ENCODE peak calls at places on chromosome 13, in nine cellular contexts. One of them, this sample, is unnamed.

GRCh38 chr13:99464441-99464949 is 36.8 kb upstream of the TM9SF2 start:
- DNase-seq in Kasumi-1: no peak
- DNase-seq in RWPE1: no peak
- DNase-seq in caudate nucleus: no peak
- DNase-seq in left cardiac atrium: no peak
- DNase-seq in HS-27A: no peak
- DNase-seq in NCI-H1436: no peak
- DNase-seq in WTC11: no peak
- DNase-seq in iPS DF 6.9: no peak
- DNase-seq in this sample: no peak

GRCh38 chr13:97540696-97541095 is 106.7 kb downstream of the RAP2A start:
- DNase-seq in HS-27A: no peak
- DNase-seq in left cardiac atrium: no peak
- DNase-seq in WTC11: no peak
- DNase-seq in Kasumi-1: no peak
- DNase-seq in RWPE1: no peak
- DNase-seq in caudate nucleus: no peak
- DNase-seq in iPS DF 6.9: no peak
- DNase-seq in NCI-H1436: peak
- DNase-seq in this sample: no peak

GRCh38 chr13:44649118-44649455 is 73.0 kb upstream of the TSC22D1 start:
- DNase-seq in NCI-H1436: no peak
- DNase-seq in left cardiac atrium: no peak
- DNase-seq in HS-27A: no peak
- DNase-seq in caudate nucleus: no peak
- DNase-seq in iPS DF 6.9: peak
- DNase-seq in Kasumi-1: no peak
- DNase-seq in WTC11: no peak
- DNase-seq in RWPE1: no peak
- DNase-seq in this sample: no peak

GRCh38 chr13:74662895-74663294 is 528.7 kb upstream of the KLF12 start:
- DNase-seq in RWPE1: no peak
- DNase-seq in iPS DF 6.9: no peak
- DNase-seq in Kasumi-1: no peak
- DNase-seq in WTC11: no peak
- DNase-seq in NCI-H1436: no peak
- DNase-seq in left cardiac atrium: peak
- DNase-seq in HS-27A: no peak
- DNase-seq in caudate nucleus: no peak
- DNase-seq in this sample: no peak

GRCh38 chr13:72180253-72180952 is 313.4 kb upstream of the DACH1 start:
- DNase-seq in RWPE1: peak
- DNase-seq in left cardiac atrium: no peak
- DNase-seq in caudate nucleus: no peak
- DNase-seq in WTC11: no peak
- DNase-seq in iPS DF 6.9: no peak
- DNase-seq in HS-27A: no peak
- DNase-seq in NCI-H1436: no peak
- DNase-seq in Kasumi-1: no peak
- DNase-seq in this sample: no peak

GRCh38 chr13:97199451-97199850 is 22.7 kb upstream of the MBNL2 start:
- DNase-seq in RWPE1: no peak
- DNase-seq in Kasumi-1: no peak
- DNase-seq in WTC11: no peak
- DNase-seq in left cardiac atrium: no peak
- DNase-seq in HS-27A: no peak
- DNase-seq in NCI-H1436: no peak
- DNase-seq in caudate nucleus: no peak
- DNase-seq in iPS DF 6.9: no peak
- DNase-seq in this sample: no peak

GRCh38 chr13:90846956-90847355 is 500.5 kb upstream of the MIR17HG start:
- DNase-seq in left cardiac atrium: no peak
- DNase-seq in HS-27A: no peak
- DNase-seq in RWPE1: no peak
- DNase-seq in Kasumi-1: no peak
- DNase-seq in iPS DF 6.9: no peak
- DNase-seq in NCI-H1436: no peak
- DNase-seq in WTC11: no peak
- DNase-seq in caudate nucleus: no peak
- DNase-seq in this sample: no peak

GRCh38 chr13:30818323-30818960 is 83.1 kb downstream of the ALOX5AP start:
- DNase-seq in iPS DF 6.9: no peak
- DNase-seq in Kasumi-1: no peak
- DNase-seq in WTC11: no peak
- DNase-seq in NCI-H1436: no peak
- DNase-seq in caudate nucleus: no peak
- DNase-seq in left cardiac atrium: peak
- DNase-seq in HS-27A: no peak
- DNase-seq in RWPE1: peak
- DNase-seq in this sample: no peak

GRCh38 chr13:94481966-94482365 is 2.5 kb upstream of the DCT start:
- DNase-seq in RWPE1: peak
- DNase-seq in Kasumi-1: no peak
- DNase-seq in left cardiac atrium: peak
- DNase-seq in iPS DF 6.9: no peak
- DNase-seq in NCI-H1436: no peak
- DNase-seq in caudate nucleus: no peak
- DNase-seq in WTC11: no peak
- DNase-seq in HS-27A: peak
- DNase-seq in this sample: no peak

GRCh38 chr13:77113496-77113895 is 86.5 kb upstream of the FBXL3 start:
- DNase-seq in NCI-H1436: no peak
- DNase-seq in WTC11: no peak
- DNase-seq in HS-27A: no peak
- DNase-seq in iPS DF 6.9: no peak
- DNase-seq in RWPE1: no peak
- DNase-seq in caudate nucleus: no peak
- DNase-seq in Kasumi-1: no peak
- DNase-seq in left cardiac atrium: no peak
- DNase-seq in this sample: no peak

GRCh38 chr13:106525865-106526264 is 9.6 kb downstream of the EFNB2 start:
- DNase-seq in WTC11: no peak
- DNase-seq in NCI-H1436: no peak
- DNase-seq in left cardiac atrium: no peak
- DNase-seq in iPS DF 6.9: no peak
- DNase-seq in caudate nucleus: no peak
- DNase-seq in HS-27A: no peak
- DNase-seq in RWPE1: no peak
- DNase-seq in Kasumi-1: no peak
- DNase-seq in this sample: no peak

This sample was measured in DMS 273 treated with DMSO at 0.1 percent for 48 hours.